ENCODE peak calls at places on chromosomes 3 and 15, in eight cellular contexts. One of them, this sample, is unnamed. For H3K27me3 and H3K4me1, the result is how much of the 10 kb centered on the place peaks cover.

GRCh38 chr3:126525853-126526667 is 2.1 kb downstream of the CHST13 start:
- DNase-seq in CD8-positive, alpha-beta T cell: no peak
- DNase-seq in CD4-positive, CD25-positive, alpha-beta regulatory T cell: no peak
- DNase-seq in heart left ventricle: peak
- DNase-seq in body of pancreas: no peak
- DNase-seq in aorta: peak
- DNase-seq in cardiac muscle cell: no peak
- DNase-seq in endothelial cell of umbilical vein: no peak
- DNase-seq in this sample: no peak

GRCh38 chr3:130671545-130671944 is 75.1 kb downstream of the PIK3R4 start:
- DNase-seq in CD8-positive, alpha-beta T cell: no peak
- DNase-seq in CD4-positive, CD25-positive, alpha-beta regulatory T cell: no peak
- DNase-seq in heart left ventricle: no peak
- DNase-seq in body of pancreas: no peak
- DNase-seq in aorta: no peak
- DNase-seq in cardiac muscle cell: no peak
- DNase-seq in endothelial cell of umbilical vein: no peak
- DNase-seq in this sample: no peak

GRCh38 chr3:85589145-85589544 is 630.4 kb downstream of the CADM2 start:
- DNase-seq in CD8-positive, alpha-beta T cell: no peak
- DNase-seq in CD4-positive, CD25-positive, alpha-beta regulatory T cell: no peak
- DNase-seq in heart left ventricle: no peak
- DNase-seq in body of pancreas: no peak
- DNase-seq in aorta: no peak
- DNase-seq in cardiac muscle cell: peak
- DNase-seq in endothelial cell of umbilical vein: no peak
- DNase-seq in this sample: no peak

GRCh38 chr3:189186093-189186492 is 14.3 kb downstream of the TPRG1 start:
- DNase-seq in CD8-positive, alpha-beta T cell: no peak
- DNase-seq in CD4-positive, CD25-positive, alpha-beta regulatory T cell: no peak
- DNase-seq in heart left ventricle: no peak
- DNase-seq in body of pancreas: peak
- DNase-seq in aorta: peak
- DNase-seq in cardiac muscle cell: peak
- DNase-seq in endothelial cell of umbilical vein: no peak
- DNase-seq in this sample: peak

GRCh38 chr15:56272474-56272873 is 28.8 kb upstream of the RFX7 start:
- DNase-seq in CD8-positive, alpha-beta T cell: no peak
- DNase-seq in CD4-positive, CD25-positive, alpha-beta regulatory T cell: no peak
- DNase-seq in heart left ventricle: no peak
- DNase-seq in body of pancreas: no peak
- DNase-seq in aorta: no peak
- DNase-seq in cardiac muscle cell: no peak
- DNase-seq in endothelial cell of umbilical vein: no peak
- DNase-seq in this sample: no peak

GRCh38 chr3:114178770-114179368 is at the start of gene DRD3:
- DNase-seq in CD8-positive, alpha-beta T cell: peak
- DNase-seq in CD4-positive, CD25-positive, alpha-beta regulatory T cell: peak
- DNase-seq in heart left ventricle: no peak
- DNase-seq in body of pancreas: no peak
- DNase-seq in aorta: no peak
- DNase-seq in cardiac muscle cell: peak
- DNase-seq in endothelial cell of umbilical vein: peak
- DNase-seq in this sample: no peak

GRCh38 chr15:41790756-41791546 is 16.7 kb downstream of the MAPKBP1 start:
- DNase-seq in CD8-positive, alpha-beta T cell: no peak
- DNase-seq in CD4-positive, CD25-positive, alpha-beta regulatory T cell: no peak
- DNase-seq in heart left ventricle: no peak
- DNase-seq in body of pancreas: no peak
- DNase-seq in aorta: no peak
- DNase-seq in cardiac muscle cell: peak
- DNase-seq in endothelial cell of umbilical vein: peak
- DNase-seq in this sample: peak

GRCh38 chr3:177041021-177041729 is 156.1 kb downstream of the TBL1XR1 start:
- DNase-seq in CD8-positive, alpha-beta T cell: no peak
- DNase-seq in CD4-positive, CD25-positive, alpha-beta regulatory T cell: no peak
- DNase-seq in heart left ventricle: no peak
- DNase-seq in body of pancreas: no peak
- DNase-seq in aorta: no peak
- DNase-seq in cardiac muscle cell: peak
- DNase-seq in endothelial cell of umbilical vein: peak
- DNase-seq in this sample: no peak

GRCh38 chr3:62926494-62926893 is 51.3 kb upstream of the CADPS start:
- DNase-seq in CD8-positive, alpha-beta T cell: no peak
- DNase-seq in CD4-positive, CD25-positive, alpha-beta regulatory T cell: no peak
- DNase-seq in heart left ventricle: no peak
- DNase-seq in body of pancreas: no peak
- DNase-seq in aorta: no peak
- DNase-seq in cardiac muscle cell: no peak
- DNase-seq in endothelial cell of umbilical vein: no peak
- DNase-seq in this sample: no peak

GRCh38 chr3:171803044-171803443 is 7.2 kb downstream of the PLD1 start:
- DNase-seq in CD8-positive, alpha-beta T cell: no peak
- DNase-seq in CD4-positive, CD25-positive, alpha-beta regulatory T cell: no peak
- DNase-seq in heart left ventricle: no peak
- DNase-seq in body of pancreas: no peak
- DNase-seq in aorta: no peak
- DNase-seq in cardiac muscle cell: no peak
- DNase-seq in endothelial cell of umbilical vein: no peak
- DNase-seq in this sample: no peak

GRCh38 chr3:172046268-172046915 is 7.0 kb downstream of the FNDC3B start:
- DNase-seq in CD8-positive, alpha-beta T cell: no peak
- DNase-seq in CD4-positive, CD25-positive, alpha-beta regulatory T cell: no peak
- DNase-seq in heart left ventricle: no peak
- DNase-seq in body of pancreas: no peak
- DNase-seq in aorta: no peak
- DNase-seq in cardiac muscle cell: no peak
- DNase-seq in endothelial cell of umbilical vein: no peak
- DNase-seq in this sample: no peak

GRCh38 chr15:91007266-91007665 is 12.9 kb upstream of the PRC1 start:
- DNase-seq in CD8-positive, alpha-beta T cell: no peak
- DNase-seq in CD4-positive, CD25-positive, alpha-beta regulatory T cell: no peak
- DNase-seq in heart left ventricle: no peak
- DNase-seq in body of pancreas: no peak
- DNase-seq in aorta: no peak
- DNase-seq in cardiac muscle cell: no peak
- DNase-seq in endothelial cell of umbilical vein: no peak
- DNase-seq in this sample: no peak

GRCh38 chr3:81270603-81271371 is 490.7 kb downstream of the GBE1 start:
- DNase-seq in CD8-positive, alpha-beta T cell: no peak
- DNase-seq in CD4-positive, CD25-positive, alpha-beta regulatory T cell: no peak
- DNase-seq in heart left ventricle: no peak
- DNase-seq in body of pancreas: no peak
- DNase-seq in aorta: no peak
- DNase-seq in cardiac muscle cell: no peak
- DNase-seq in endothelial cell of umbilical vein: no peak
- DNase-seq in this sample: no peak

GRCh38 chr15:64180235-64180824 is 17.5 kb upstream of the PPIB start:
- DNase-seq in CD8-positive, alpha-beta T cell: no peak
- DNase-seq in CD4-positive, CD25-positive, alpha-beta regulatory T cell: no peak
- DNase-seq in heart left ventricle: no peak
- DNase-seq in body of pancreas: no peak
- DNase-seq in aorta: no peak
- DNase-seq in cardiac muscle cell: no peak
- DNase-seq in endothelial cell of umbilical vein: peak
- DNase-seq in this sample: no peak

GRCh38 chr3:66593978-66594377 is 93.2 kb upstream of the LRIG1 start:
- DNase-seq in CD8-positive, alpha-beta T cell: no peak
- DNase-seq in CD4-positive, CD25-positive, alpha-beta regulatory T cell: no peak
- DNase-seq in heart left ventricle: no peak
- DNase-seq in body of pancreas: no peak
- DNase-seq in aorta: no peak
- DNase-seq in cardiac muscle cell: peak
- DNase-seq in endothelial cell of umbilical vein: no peak
- DNase-seq in this sample: no peak

GRCh38 chr15:89627256-89627970 is 27.9 kb downstream of the KIF7 start:
- DNase-seq in CD8-positive, alpha-beta T cell: no peak
- DNase-seq in CD4-positive, CD25-positive, alpha-beta regulatory T cell: no peak
- DNase-seq in heart left ventricle: no peak
- DNase-seq in body of pancreas: no peak
- DNase-seq in aorta: no peak
- DNase-seq in cardiac muscle cell: no peak
- DNase-seq in endothelial cell of umbilical vein: no peak
- DNase-seq in this sample: no peak

GRCh38 chr3:173652093-173652492 is 254.5 kb downstream of the NLGN1 start:
- DNase-seq in CD8-positive, alpha-beta T cell: no peak
- DNase-seq in CD4-positive, CD25-positive, alpha-beta regulatory T cell: no peak
- DNase-seq in heart left ventricle: no peak
- DNase-seq in body of pancreas: no peak
- DNase-seq in aorta: no peak
- DNase-seq in cardiac muscle cell: no peak
- DNase-seq in endothelial cell of umbilical vein: no peak
- DNase-seq in this sample: no peak

GRCh38 chr15:88177451-88177850 is 79.1 kb downstream of the NTRK3 start:
- DNase-seq in CD8-positive, alpha-beta T cell: no peak
- DNase-seq in CD4-positive, CD25-positive, alpha-beta regulatory T cell: no peak
- DNase-seq in heart left ventricle: no peak
- DNase-seq in body of pancreas: no peak
- DNase-seq in aorta: no peak
- DNase-seq in cardiac muscle cell: no peak
- DNase-seq in endothelial cell of umbilical vein: no peak
- DNase-seq in this sample: no peak

GRCh38 chr3:125260158-125260557 is 47.6 kb upstream of the SLC12A8 start:
- DNase-seq in CD8-positive, alpha-beta T cell: no peak
- DNase-seq in CD4-positive, CD25-positive, alpha-beta regulatory T cell: no peak
- DNase-seq in heart left ventricle: no peak
- DNase-seq in body of pancreas: no peak
- DNase-seq in aorta: no peak
- DNase-seq in cardiac muscle cell: no peak
- DNase-seq in endothelial cell of umbilical vein: no peak
- DNase-seq in this sample: no peak

GRCh38 chr15:35540031-35540430 is 5.9 kb downstream of the DPH6 start:
- DNase-seq in CD8-positive, alpha-beta T cell: no peak
- DNase-seq in CD4-positive, CD25-positive, alpha-beta regulatory T cell: no peak
- DNase-seq in heart left ventricle: no peak
- DNase-seq in body of pancreas: no peak
- DNase-seq in aorta: no peak
- DNase-seq in cardiac muscle cell: no peak
- DNase-seq in endothelial cell of umbilical vein: no peak
- DNase-seq in this sample: no peak

GRCh38 chr15:81492303-81492702 is 118.3 kb upstream of the TMC3 start:
- DNase-seq in CD8-positive, alpha-beta T cell: no peak
- DNase-seq in CD4-positive, CD25-positive, alpha-beta regulatory T cell: no peak
- DNase-seq in heart left ventricle: no peak
- DNase-seq in body of pancreas: no peak
- DNase-seq in aorta: no peak
- DNase-seq in cardiac muscle cell: peak
- DNase-seq in endothelial cell of umbilical vein: peak
- DNase-seq in this sample: no peak
- H3K27me3 ChIP-seq in CD8-positive, alpha-beta T cell: under half
- H3K27me3 ChIP-seq in CD4-positive, CD25-positive, alpha-beta regulatory T cell: under half
- H3K27me3 ChIP-seq in heart left ventricle: under half
- H3K27me3 ChIP-seq in body of pancreas: under half
- H3K27me3 ChIP-seq in aorta: under half
- H3K27me3 ChIP-seq in cardiac muscle cell: under half
- H3K27me3 ChIP-seq in endothelial cell of umbilical vein: under half
- H3K27me3 ChIP-seq in this sample: under half

DNA sequence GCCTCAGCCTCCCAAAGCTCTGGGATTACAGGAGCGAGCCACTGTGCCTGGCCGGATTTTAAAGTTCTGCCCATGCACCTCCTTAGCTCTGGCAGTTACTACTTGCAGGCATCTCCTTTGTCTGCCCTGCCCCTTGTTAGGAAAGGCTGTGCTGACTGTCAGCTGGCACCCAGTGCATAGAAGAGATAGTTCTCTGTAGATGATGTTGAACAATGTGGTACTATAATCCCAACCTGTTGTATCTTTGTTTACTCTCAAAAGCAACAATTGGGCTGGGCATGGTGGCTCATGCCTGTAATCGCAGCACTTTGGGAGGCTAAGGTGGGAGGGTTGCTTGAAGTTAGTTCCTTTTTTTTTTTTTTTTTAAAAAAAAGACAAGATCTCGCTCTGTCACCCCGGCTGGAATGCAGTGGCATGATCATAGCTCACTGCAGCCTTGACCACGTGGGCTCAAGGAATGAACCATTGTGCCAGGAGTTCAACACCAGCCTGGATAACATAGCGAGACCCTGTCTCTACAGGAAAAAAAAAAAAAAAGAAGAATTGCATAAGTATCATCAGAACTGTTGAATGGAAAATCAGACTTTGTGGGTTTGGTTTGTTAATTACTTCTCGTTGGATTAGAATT is 30.6 kb downstream of the FLNB start:
- DNase-seq in CD8-positive, alpha-beta T cell: no peak
- DNase-seq in CD4-positive, CD25-positive, alpha-beta regulatory T cell: no peak
- DNase-seq in heart left ventricle: no peak
- DNase-seq in body of pancreas: no peak
- DNase-seq in aorta: no peak
- DNase-seq in cardiac muscle cell: no peak
- DNase-seq in endothelial cell of umbilical vein: no peak
- DNase-seq in this sample: no peak
- H3K4me1 ChIP-seq in CD8-positive, alpha-beta T cell: half or more
- H3K4me1 ChIP-seq in CD4-positive, CD25-positive, alpha-beta regulatory T cell: under half
- H3K4me1 ChIP-seq in heart left ventricle: under half
- H3K4me1 ChIP-seq in body of pancreas: half or more
- H3K4me1 ChIP-seq in aorta: under half
- H3K4me1 ChIP-seq in cardiac muscle cell: under half
- H3K4me1 ChIP-seq in endothelial cell of umbilical vein: half or more
- H3K4me1 ChIP-seq in this sample: under half

GRCh38 chr3:98269846-98270245 is 5.8 kb downstream of the OR5H6 start:
- DNase-seq in CD8-positive, alpha-beta T cell: no peak
- DNase-seq in CD4-positive, CD25-positive, alpha-beta regulatory T cell: no peak
- DNase-seq in heart left ventricle: no peak
- DNase-seq in body of pancreas: no peak
- DNase-seq in aorta: no peak
- DNase-seq in cardiac muscle cell: no peak
- DNase-seq in endothelial cell of umbilical vein: no peak
- DNase-seq in this sample: no peak

GRCh38 chr3:98274914-98275313 is 7.4 kb upstream of the OR5H2 start:
- DNase-seq in CD8-positive, alpha-beta T cell: no peak
- DNase-seq in CD4-positive, CD25-positive, alpha-beta regulatory T cell: no peak
- DNase-seq in heart left ventricle: peak
- DNase-seq in body of pancreas: no peak
- DNase-seq in aorta: no peak
- DNase-seq in cardiac muscle cell: no peak
- DNase-seq in endothelial cell of umbilical vein: no peak
- DNase-seq in this sample: no peak

GRCh38 chr3:98272126-98272525 is 8.1 kb downstream of the OR5H6 start:
- DNase-seq in CD8-positive, alpha-beta T cell: no peak
- DNase-seq in CD4-positive, CD25-positive, alpha-beta regulatory T cell: no peak
- DNase-seq in heart left ventricle: no peak
- DNase-seq in body of pancreas: no peak
- DNase-seq in aorta: no peak
- DNase-seq in cardiac muscle cell: no peak
- DNase-seq in endothelial cell of umbilical vein: no peak
- DNase-seq in this sample: no peak
- H3K4me3 ChIP-seq in CD8-positive, alpha-beta T cell: no peak
- H3K4me3 ChIP-seq in CD4-positive, CD25-positive, alpha-beta regulatory T cell: no peak
- H3K4me3 ChIP-seq in heart left ventricle: no peak
- H3K4me3 ChIP-seq in body of pancreas: no peak
- H3K4me3 ChIP-seq in aorta: no peak
- H3K4me3 ChIP-seq in cardiac muscle cell: no peak
- H3K4me3 ChIP-seq in endothelial cell of umbilical vein: no peak
- H3K4me3 ChIP-seq in this sample: no peak

DNA sequence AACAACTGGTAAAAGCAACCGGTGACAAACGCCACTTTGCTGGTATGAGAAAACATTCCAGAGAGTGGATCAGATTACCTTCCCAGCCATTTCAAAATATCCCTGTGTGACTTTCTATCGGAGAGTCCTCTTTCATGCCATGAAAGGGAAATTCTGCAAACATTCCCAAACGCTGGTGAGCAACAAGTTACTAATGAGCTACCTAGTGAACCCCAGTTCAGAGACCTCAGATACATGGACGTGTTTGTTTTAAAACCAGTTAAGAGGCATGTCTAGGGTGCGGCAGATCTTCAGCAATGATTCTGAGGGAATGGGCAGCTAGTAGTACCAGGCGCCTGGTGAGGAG is 418.2 kb upstream of the NR2F2 start:
- DNase-seq in CD8-positive, alpha-beta T cell: no peak
- DNase-seq in CD4-positive, CD25-positive, alpha-beta regulatory T cell: no peak
- DNase-seq in heart left ventricle: no peak
- DNase-seq in body of pancreas: no peak
- DNase-seq in aorta: no peak
- DNase-seq in cardiac muscle cell: no peak
- DNase-seq in endothelial cell of umbilical vein: no peak
- DNase-seq in this sample: no peak
- H3K27me3 ChIP-seq in CD8-positive, alpha-beta T cell: under half
- H3K27me3 ChIP-seq in CD4-positive, CD25-positive, alpha-beta regulatory T cell: under half
- H3K27me3 ChIP-seq in heart left ventricle: under half
- H3K27me3 ChIP-seq in body of pancreas: under half
- H3K27me3 ChIP-seq in aorta: under half
- H3K27me3 ChIP-seq in cardiac muscle cell: half or more
- H3K27me3 ChIP-seq in endothelial cell of umbilical vein: under half
- H3K27me3 ChIP-seq in this sample: under half